ENCODE peak calls at places on chromosomes 1 and 21, in six cellular contexts. J is H1, N is GM12891, Y is K562, A is GM12878, U is HepG2. L is an unnamed sample.

GRCh38 chr1:186948542-186948941 is 119.8 kb downstream of the PLA2G4A start:
- DNase-seq in N (no peak), Y (no peak), A (no peak), U (no peak), J (no peak), L (no peak)

GRCh38 chr1:106325600-106325999 is 730.9 kb upstream of the PRMT6 start:
- DNase-seq in U (no peak), N (no peak), J (no peak), Y (no peak), A (no peak), L (no peak)

GRCh38 chr1:117904485-117904884 is 24.9 kb downstream of the GDAP2 start:
- DNase-seq in N (no peak), U (no peak), Y (no peak), A (no peak), J (no peak), L (no peak)

GRCh38 chr1:52706136-52706670 is 8.1 kb upstream of the COA7 start:
- DNase-seq in U (no peak), A (no peak), Y (no peak), N (no peak), J (no peak), L (no peak)

GRCh38 chr1:156295391-156295947 is at the start of gene GLMP:
- DNase-seq in J (no peak), Y (peak), A (no peak), N (peak), U (peak), L (peak)

GRCh38 chr1:217718873-217719272 is 87.7 kb downstream of the SPATA17 start:
- DNase-seq in Y (no peak), U (no peak), A (no peak), J (no peak), N (no peak), L (no peak)

GRCh38 chr1:66273674-66274073 is 260.3 kb upstream of the SGIP1 start:
- DNase-seq in A (no peak), U (no peak), N (no peak), J (no peak), Y (no peak), L (no peak)

GRCh38 chr21:26003428-26003827 is 167.1 kb downstream of the APP start:
- DNase-seq in U (no peak), A (no peak), J (no peak), N (no peak), Y (no peak), L (no peak)

GRCh38 chr1:179080866-179081695 is 789 bp upstream of the TOR3A start:
- DNase-seq in Y (no peak), N (no peak), A (no peak), U (no peak), J (no peak), L (no peak)

GRCh38 chr1:246435421-246436041 is 71.5 kb downstream of the SMYD3 start:
- DNase-seq in N (no peak), A (no peak), Y (no peak), U (no peak), J (no peak), L (no peak)

GRCh38 chr1:229171934-229172333 is 99.0 kb upstream of the RAB4A start:
- DNase-seq in A (no peak), J (no peak), Y (no peak), U (no peak), N (no peak), L (no peak)

GRCh38 chr1:211683396-211684297 is 8.2 kb upstream of the NEK2 start:
- DNase-seq in U (no peak), J (no peak), Y (no peak), N (no peak), A (no peak), L (no peak)

GRCh38 chr1:167057297-167057688 is 32.9 kb downstream of the GPA33 start:
- DNase-seq in A (no peak), Y (no peak), U (peak), N (no peak), J (peak), L (no peak)

DNA sequence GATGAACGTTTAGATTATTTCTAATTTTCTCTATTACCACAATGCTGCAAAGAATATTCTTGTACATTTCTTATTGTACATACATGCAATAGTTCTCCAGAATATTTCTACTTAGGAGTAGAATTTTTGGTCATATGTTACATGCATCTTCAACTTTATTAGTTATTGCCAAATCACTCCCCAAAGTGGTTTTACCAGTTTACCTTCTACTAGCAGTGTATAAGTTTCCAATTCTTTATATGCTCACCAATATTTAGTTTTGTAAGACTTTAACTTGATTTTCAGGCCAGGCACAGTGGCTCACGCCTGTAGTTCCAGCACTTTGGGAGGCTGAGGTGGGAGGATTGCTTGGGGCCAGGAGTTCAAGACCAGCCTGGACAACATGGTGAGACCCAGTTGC is 55.4 kb downstream of the SNRPE start:
- DNase-seq in N (no peak), A (no peak), J (no peak), U (no peak), Y (no peak), L (no peak)
- TF ChIP-seq TAF1 in N (no peak), A (no peak), J (no peak), U (no peak), Y (no peak), L (no peak)

DNA sequence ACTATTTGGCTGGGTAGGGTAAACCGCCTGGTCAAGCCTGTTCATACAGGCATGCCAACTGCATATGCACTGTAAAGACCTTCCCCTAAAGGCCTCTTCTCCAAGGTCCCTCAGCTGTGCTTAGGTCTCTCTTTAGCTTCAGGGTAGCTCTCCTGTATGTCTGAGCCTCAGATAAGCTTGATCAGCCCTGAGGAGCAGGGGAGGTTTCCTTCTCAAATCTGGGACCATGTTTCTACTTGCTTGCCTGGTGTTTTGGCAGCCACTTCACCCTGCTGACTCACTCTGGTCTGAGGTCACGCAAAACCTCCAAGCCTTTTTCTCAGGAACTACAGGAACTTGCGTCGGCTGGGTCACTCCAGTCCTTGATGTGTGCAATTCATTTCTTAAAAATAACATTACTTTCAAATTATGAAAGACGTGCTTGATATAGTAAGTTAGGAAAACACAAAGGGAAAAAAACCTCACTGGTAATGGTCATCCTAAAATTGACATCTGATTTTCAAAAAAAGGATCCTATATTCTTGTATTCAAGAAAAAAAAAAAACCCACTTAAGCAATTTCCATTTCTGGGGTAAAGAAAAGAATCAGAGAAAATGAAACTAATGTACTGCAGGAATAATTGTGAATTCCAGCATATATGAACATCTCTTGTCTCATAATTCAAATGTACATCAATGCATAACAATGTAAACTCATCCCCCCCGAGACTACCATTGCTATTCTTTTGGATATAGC is 24.7 kb upstream of the RNF19B start:
- DNase-seq in Y (peak), N (no peak), A (no peak), J (no peak), U (no peak), L (no peak)
- TF ChIP-seq POLR2AphosphoS5 in Y (no peak), N (no peak), A (no peak), J (no peak), U (no peak), L (no peak)

DNA sequence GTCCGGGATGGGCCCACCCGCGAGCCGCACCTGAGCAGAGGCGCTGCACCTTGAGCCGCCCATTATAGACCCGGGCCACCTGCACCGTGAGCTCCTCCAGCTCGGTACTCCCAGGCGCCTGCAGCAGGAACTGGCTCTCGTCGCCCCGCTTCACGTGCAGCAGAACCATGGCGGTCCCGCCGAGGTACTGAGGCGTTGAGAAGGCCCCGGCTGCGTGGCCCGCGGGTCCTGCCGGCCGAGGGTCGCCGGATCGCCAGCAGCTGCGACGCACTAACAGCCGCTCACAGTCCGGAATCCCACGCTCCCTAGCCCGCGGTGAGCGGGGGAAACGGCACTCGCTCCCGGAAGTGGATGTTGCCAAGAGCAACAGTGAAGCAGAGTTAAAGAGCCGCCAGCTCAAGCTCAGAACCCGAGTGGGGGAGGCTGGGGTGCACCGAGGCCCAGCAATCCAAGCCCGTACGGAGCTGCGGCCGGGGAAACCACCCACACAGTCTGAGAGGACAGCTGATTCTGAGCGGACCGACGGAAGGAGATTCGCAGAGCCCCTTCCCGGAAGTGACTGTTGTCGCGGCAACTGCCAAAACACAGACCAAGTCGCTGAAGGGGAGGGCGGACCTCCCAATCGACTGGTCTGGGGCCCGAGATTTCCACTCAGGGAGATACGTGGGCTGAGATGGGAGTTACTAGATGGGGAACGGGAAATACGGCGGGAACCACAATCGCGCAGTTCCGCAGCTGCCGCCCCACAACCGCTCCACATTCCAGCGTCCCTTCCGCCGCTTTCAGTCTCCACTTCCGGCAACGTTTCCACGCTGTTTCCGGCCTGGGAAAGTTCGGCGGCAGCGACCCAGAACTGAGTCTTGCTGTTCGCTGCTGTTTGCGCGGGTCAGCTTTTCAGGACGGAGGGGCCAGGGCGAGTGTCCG is at the start of gene CFAP298:
- DNase-seq in J (peak), A (peak), N (peak), Y (peak), U (peak), L (peak)
- TF ChIP-seq POLR2A in J (no peak), A (peak), N (peak), Y (peak), U (peak), L (peak)

DNA sequence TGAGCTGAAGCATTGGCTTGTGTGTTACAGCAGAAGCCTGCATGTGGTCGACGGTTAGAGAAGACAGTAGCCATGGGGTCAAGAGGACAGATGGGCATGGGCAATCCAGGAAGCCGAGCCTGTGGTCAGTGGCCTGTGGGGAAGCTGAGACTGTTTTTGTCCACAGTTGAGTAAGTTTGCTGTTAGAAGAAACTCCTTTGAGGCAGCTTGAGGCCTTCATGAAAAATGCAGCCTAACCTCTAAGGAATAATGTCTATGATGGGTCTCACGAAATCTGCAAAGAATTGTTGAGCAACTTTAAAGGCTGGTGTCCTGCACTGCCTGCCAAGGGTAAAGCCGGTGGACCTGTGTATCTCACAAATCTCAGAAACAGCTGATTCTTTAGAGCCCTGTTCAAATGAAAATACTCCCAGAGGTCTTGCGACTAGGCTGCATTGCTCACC is 322.4 kb downstream of the SETD4 start:
- DNase-seq in N (no peak), A (no peak), J (no peak), U (no peak), Y (no peak), L (no peak)
- TF ChIP-seq TAF1 in N (no peak), A (no peak), J (no peak), U (no peak), Y (no peak), L (no peak)

GRCh38 chr1:1399870-1400575 is 888 bp upstream of the CCNL2 start:
- DNase-seq in A (no peak), Y (no peak), N (no peak), U (no peak), J (no peak), L (no peak)
- TF ChIP-seq POLR2AphosphoS5 in A (peak), Y (peak), N (peak), U (no peak), J (peak), L (no peak)

DNA sequence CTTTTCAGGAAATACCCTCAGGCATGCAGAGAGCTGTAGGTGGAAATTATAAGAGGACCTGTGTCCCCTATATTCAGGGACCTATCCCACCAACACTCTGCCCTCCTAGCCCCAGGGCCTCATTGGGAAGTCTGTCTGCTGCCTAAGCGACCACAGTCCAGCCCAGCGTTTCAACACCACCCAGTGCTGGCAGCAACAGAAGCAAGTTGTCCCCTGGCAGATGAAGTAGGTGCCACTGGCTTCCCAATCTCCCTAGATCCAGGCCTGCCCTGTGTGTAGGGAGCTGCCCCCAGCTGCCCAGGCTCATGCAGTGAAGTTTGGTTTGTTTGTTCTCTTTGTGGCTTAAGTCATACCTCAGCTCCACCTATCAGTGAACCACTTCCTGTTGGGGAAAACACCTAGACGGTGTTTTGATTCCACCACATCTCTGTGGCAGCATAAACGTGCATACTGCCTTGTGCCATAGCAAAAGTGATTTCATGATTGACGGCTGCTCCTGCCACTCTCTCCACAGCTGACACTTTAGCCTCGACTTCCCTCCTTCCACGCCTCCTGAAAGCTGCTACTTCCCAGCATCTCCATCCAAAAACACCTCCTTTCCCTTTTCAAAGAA is 8.1 kb upstream of the LEFTY1 start:
- DNase-seq in Y (peak), A (peak), J (no peak), N (peak), U (peak), L (peak)
- TF ChIP-seq POLR2A in Y (no peak), A (peak), J (no peak), N (peak), U (no peak), L (no peak)

DNA sequence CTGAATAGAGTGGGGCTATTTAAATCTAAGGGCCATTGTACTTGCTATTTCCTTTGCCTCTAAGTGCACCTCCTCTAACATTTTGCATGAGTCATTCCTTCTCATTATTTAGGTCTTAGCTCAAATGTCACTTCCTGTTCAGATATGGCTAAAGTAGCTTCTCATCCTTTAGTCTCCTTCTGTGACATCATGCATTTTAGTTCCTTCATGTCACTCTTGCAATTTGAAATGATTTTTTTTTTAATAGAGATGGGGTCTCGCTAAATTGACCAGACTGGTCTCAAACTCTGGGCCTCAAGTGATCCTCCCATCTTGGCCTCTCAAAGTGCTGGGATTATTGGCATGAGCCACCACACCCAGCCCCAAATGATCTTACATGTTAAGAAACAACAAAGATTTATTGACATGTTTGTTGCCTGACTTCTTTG is 6.6 kb downstream of the TBX19 start:
- DNase-seq in Y (peak), N (no peak), A (no peak), U (no peak), J (no peak), L (no peak)
- TF ChIP-seq TAF1 in Y (no peak), N (no peak), A (no peak), U (no peak), J (no peak), L (no peak)

DNA sequence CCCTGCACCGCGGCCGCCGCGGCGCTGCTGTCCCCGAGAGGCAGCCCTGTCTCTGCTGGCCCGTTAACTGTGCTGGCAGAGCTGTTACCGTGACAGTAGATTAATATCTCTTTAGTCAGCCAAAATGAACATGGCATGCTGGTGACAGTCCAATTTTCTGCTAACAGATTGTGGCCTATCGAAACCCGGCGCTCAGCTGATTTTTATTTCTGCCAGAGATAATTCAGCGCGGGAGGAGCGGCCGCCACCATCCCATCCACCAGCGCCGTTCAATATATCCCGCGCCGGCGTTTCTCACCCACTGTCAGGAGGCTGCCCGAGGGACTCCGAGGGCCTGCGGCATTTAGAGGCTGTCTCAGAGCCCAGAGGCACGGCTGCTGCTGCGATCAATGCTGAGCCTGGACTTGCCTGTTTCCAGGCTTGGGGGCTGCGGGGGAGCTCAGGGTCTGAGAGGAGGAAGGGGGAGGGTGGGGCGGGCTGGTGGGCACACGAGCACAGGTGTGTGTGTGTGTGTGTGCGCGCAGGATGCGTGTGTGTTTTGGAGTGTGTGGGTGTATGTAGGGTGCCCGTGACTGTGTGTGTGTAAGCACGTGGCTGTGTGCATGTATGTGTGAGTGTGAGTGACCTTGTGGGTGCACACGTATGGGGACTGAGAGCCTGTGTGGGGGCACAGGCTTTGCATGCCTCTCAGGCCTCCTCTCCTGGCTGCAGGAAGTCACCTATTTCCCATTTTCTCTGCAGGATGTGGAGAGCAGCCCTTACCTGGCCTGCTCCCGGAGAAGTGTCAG is 109.7 kb upstream of the ACTRT2 start:
- DNase-seq in Y (no peak), J (no peak), N (no peak), A (no peak), U (no peak), L (no peak)
- TF ChIP-seq POLR2AphosphoS5 in Y (no peak), J (no peak), N (no peak), A (no peak), U (no peak), L (no peak)